ENCODE peak calls at places on chromosomes 12 and 14, in four cellular contexts. One of them, this sample, is unnamed.

GRCh38 chr14:20631023-20631820 is 10.3 kb downstream of the OR6S1 start:
- DNase-seq in activated CD4-positive, alpha-beta T cell treated with anti-CD3 and anti-CD28 coated beads, Interleukin-2, amount 50 U/mL, for 48 hours: peak
- DNase-seq in astrocyte of the spinal cord: peak
- DNase-seq in KG1: peak
- DNase-seq in this sample: peak

GRCh38 chr14:91624757-91625156 is 107.1 kb downstream of the CATSPERB start:
- DNase-seq in activated CD4-positive, alpha-beta T cell treated with anti-CD3 and anti-CD28 coated beads, Interleukin-2, amount 50 U/mL, for 48 hours: no peak
- DNase-seq in KG1: no peak
- DNase-seq in astrocyte of the spinal cord: no peak
- DNase-seq in this sample: no peak

GRCh38 chr14:99522457-99522891 is 41.3 kb downstream of the CCNK start:
- DNase-seq in KG1: no peak
- DNase-seq in astrocyte of the spinal cord: peak
- DNase-seq in activated CD4-positive, alpha-beta T cell treated with anti-CD3 and anti-CD28 coated beads, Interleukin-2, amount 50 U/mL, for 48 hours: no peak
- DNase-seq in this sample: peak

GRCh38 chr12:95694148-95694547 is 96.4 kb downstream of the NTN4 start:
- DNase-seq in astrocyte of the spinal cord: no peak
- DNase-seq in activated CD4-positive, alpha-beta T cell treated with anti-CD3 and anti-CD28 coated beads, Interleukin-2, amount 50 U/mL, for 48 hours: no peak
- DNase-seq in KG1: no peak
- DNase-seq in this sample: no peak

GRCh38 chr14:58555647-58556046 is 82.1 kb upstream of the DACT1 start:
- DNase-seq in activated CD4-positive, alpha-beta T cell treated with anti-CD3 and anti-CD28 coated beads, Interleukin-2, amount 50 U/mL, for 48 hours: no peak
- DNase-seq in KG1: no peak
- DNase-seq in astrocyte of the spinal cord: no peak
- DNase-seq in this sample: no peak

GRCh38 chr14:101492716-101493115 is 68.6 kb upstream of the DIO3 start:
- DNase-seq in KG1: no peak
- DNase-seq in activated CD4-positive, alpha-beta T cell treated with anti-CD3 and anti-CD28 coated beads, Interleukin-2, amount 50 U/mL, for 48 hours: no peak
- DNase-seq in astrocyte of the spinal cord: no peak
- DNase-seq in this sample: no peak

GRCh38 chr12:119693006-119693405 is 25.1 kb downstream of the PRKAB1 start:
- DNase-seq in KG1: no peak
- DNase-seq in astrocyte of the spinal cord: peak
- DNase-seq in activated CD4-positive, alpha-beta T cell treated with anti-CD3 and anti-CD28 coated beads, Interleukin-2, amount 50 U/mL, for 48 hours: no peak
- DNase-seq in this sample: peak

GRCh38 chr12:132475304-132476037 is 14.5 kb upstream of the FBRSL1 start:
- DNase-seq in KG1: no peak
- DNase-seq in astrocyte of the spinal cord: no peak
- DNase-seq in activated CD4-positive, alpha-beta T cell treated with anti-CD3 and anti-CD28 coated beads, Interleukin-2, amount 50 U/mL, for 48 hours: peak
- DNase-seq in this sample: no peak

GRCh38 chr12:124696689-124697476 is 129.5 kb upstream of the NCOR2 start:
- DNase-seq in KG1: no peak
- DNase-seq in activated CD4-positive, alpha-beta T cell treated with anti-CD3 and anti-CD28 coated beads, Interleukin-2, amount 50 U/mL, for 48 hours: no peak
- DNase-seq in astrocyte of the spinal cord: no peak
- DNase-seq in this sample: no peak

GRCh38 chr12:104957388-104958008 is 592 bp downstream of the SLC41A2 start:
- DNase-seq in KG1: no peak
- DNase-seq in activated CD4-positive, alpha-beta T cell treated with anti-CD3 and anti-CD28 coated beads, Interleukin-2, amount 50 U/mL, for 48 hours: peak
- DNase-seq in astrocyte of the spinal cord: no peak
- DNase-seq in this sample: no peak

GRCh38 chr14:100221419-100222218 is 17.3 kb upstream of the YY1 start:
- DNase-seq in activated CD4-positive, alpha-beta T cell treated with anti-CD3 and anti-CD28 coated beads, Interleukin-2, amount 50 U/mL, for 48 hours: peak
- DNase-seq in KG1: peak
- DNase-seq in astrocyte of the spinal cord: peak
- DNase-seq in this sample: peak

GRCh38 chr12:40157307-40157706 is 51.4 kb upstream of the SLC2A13 start:
- DNase-seq in activated CD4-positive, alpha-beta T cell treated with anti-CD3 and anti-CD28 coated beads, Interleukin-2, amount 50 U/mL, for 48 hours: no peak
- DNase-seq in astrocyte of the spinal cord: no peak
- DNase-seq in KG1: no peak
- DNase-seq in this sample: no peak